ENCODE peak calls at places on chromosome 6, in ten cellular contexts. K is progenitor cell of endocrine pancreas, T is endothelial cell, E is tibial artery, N is fibroblast of mammary gland, Q is hepatocyte, Z is psoas muscle, B is left lung, P is type B pancreatic cell, S is B cell. R is an unnamed sample.

GRCh38 chr6:3410385-3411360 is 46.2 kb downstream of the SLC22A23 start:
- DNase-seq in T (peak; percentile 76), Q (peak; percentile 75), B (no peak), K (peak; percentile 35), P (no peak), E (peak; percentile 53), N (peak; percentile 71), S (peak; percentile 31), Z (peak; percentile 57), R (peak; percentile 71)

GRCh38 chr6:134416501-134417154 is 98.7 kb upstream of the SGK1 start:
- DNase-seq in K (no peak), S (no peak), B (no peak), Q (no peak), T (no peak), N (peak; percentile 68), Z (no peak), P (no peak), E (no peak), R (no peak)

GRCh38 chr6:155530219-155530834 is 74.7 kb upstream of the NOX3 start:
- DNase-seq in Z (no peak), N (peak; percentile 74), T (no peak), B (no peak), E (no peak), P (no peak), S (no peak), K (no peak), Q (peak; percentile 52), R (peak; percentile 56)

GRCh38 chr6:148831531-148831930 is 84.7 kb downstream of the UST start:
- DNase-seq in N (no peak), P (no peak), E (no peak), Z (no peak), T (no peak), S (no peak), Q (no peak), K (no peak), B (no peak), R (peak; percentile 13)

GRCh38 chr6:168279403-168279935 is 40.1 kb downstream of the DACT2 start:
- DNase-seq in E (no peak), Q (no peak), K (no peak), B (no peak), P (no peak), N (no peak), S (no peak), T (no peak), Z (no peak), R (no peak)

GRCh38 chr6:136640132-136640915 is 90.1 kb upstream of the MAP7 start:
- DNase-seq in K (no peak), B (no peak), T (no peak), P (no peak), S (no peak), Q (no peak), Z (no peak), E (peak; percentile 53), N (peak; percentile 93), R (peak; percentile 35)

GRCh38 chr6:14317616-14318015 is 200.0 kb downstream of the CD83 start:
- DNase-seq in K (no peak), N (no peak), Q (no peak), Z (no peak), B (no peak), T (no peak), S (no peak), P (no peak), E (no peak), R (no peak)

GRCh38 chr6:28802417-28803336 is 121.1 kb downstream of the TRIM27 start:
- DNase-seq in S (no peak), N (peak; percentile 80), P (no peak), E (no peak), Z (no peak), B (no peak), Q (no peak), T (no peak), K (no peak), R (peak; percentile 62)

GRCh38 chr6:158053377-158054313 is 72.0 kb downstream of the SYNJ2 start:
- DNase-seq in P (no peak), E (peak; percentile 13), K (no peak), B (no peak), T (no peak), Z (peak; percentile 19), S (no peak), N (no peak), Q (no peak), R (no peak)

DNA sequence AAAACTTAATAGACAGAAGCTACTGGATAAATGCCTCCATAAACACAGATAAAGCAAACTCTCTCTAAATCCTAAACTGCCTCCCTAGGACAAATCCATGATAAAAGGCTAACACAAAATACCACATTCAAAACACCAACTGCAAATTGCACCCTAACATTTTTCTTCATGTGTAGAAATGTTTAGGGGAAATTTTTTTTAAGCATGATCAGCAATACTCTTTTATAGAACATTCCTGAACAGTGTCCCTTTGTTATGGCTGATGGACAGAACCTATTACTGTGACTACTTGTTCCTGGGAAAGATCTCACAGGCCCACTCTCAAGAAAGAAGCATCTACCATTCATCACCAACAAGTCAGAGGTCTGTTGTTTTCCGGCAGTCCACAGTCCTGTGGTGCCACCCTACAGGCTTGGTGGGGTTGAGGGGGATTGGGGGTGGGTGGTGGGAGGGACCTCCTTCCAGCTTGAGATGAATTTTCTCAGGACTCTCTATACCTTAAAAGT is 64.5 kb downstream of the DTNBP1 start:
- DNase-seq in N (no peak), S (no peak), Q (no peak), B (no peak), Z (no peak), K (no peak), P (no peak), T (no peak), E (no peak), R (no peak)
- TF ChIP-seq CTCF in N (no peak), S (no peak), Q (no peak), B (no peak), Z (no peak), K (no peak), P (no peak), T (no peak), E (no peak), R (no peak)

DNA sequence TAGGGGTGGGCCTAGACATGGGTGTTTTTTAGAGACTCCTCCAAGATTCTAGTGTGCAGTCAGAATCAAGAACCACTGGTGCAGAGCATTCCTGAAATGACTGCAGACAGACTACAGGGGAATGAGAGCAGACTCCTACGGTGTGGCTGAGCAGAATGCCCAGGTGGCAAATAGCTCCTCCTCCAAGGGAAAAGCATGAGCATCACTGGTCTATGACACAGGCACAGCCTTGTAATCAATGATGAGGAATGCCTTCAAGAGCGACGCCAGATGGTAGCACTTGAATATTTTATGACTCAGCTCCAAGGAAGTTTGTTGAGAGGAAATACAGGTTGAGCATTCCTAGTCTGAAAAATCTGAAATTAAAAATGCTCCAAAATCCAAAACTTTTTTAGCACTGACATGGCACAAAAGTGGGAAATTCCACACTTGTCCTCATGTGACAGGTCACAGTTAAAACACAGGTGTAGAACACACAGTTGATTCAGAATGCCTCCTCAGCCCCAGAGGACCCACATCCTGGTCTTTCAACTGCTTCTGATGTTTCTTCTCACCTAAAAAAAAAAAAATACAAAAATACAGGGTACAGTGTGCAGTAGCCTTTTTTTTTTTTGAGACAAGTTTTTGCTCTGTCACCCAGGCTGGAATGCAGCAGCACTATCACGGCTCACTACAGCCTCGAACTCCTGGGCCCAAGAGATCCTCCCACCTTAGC is 10.5 kb upstream of the FAM8A1 start:
- DNase-seq in T (no peak), N (peak; percentile 82), Q (peak; percentile 64), P (no peak), Z (no peak), K (no peak), B (peak; percentile 40), S (no peak), E (no peak), R (peak; percentile 74)
- TF ChIP-seq CTCF in T (no peak), N (no peak), Q (peak; percentile 11), P (no peak), Z (no peak), K (no peak), B (no peak), S (no peak), E (no peak), R (no peak)

GRCh38 chr6:140047321-140047720 is 672.9 kb upstream of the CITED2 start:
- DNase-seq in Z (no peak), E (no peak), S (no peak), P (no peak), N (no peak), T (no peak), Q (no peak), K (no peak), B (no peak), R (no peak)

GRCh38 chr6:140048202-140048790 is 673.8 kb upstream of the CITED2 start:
- DNase-seq in Z (no peak), P (no peak), E (no peak), S (no peak), Q (no peak), B (no peak), K (no peak), T (no peak), N (no peak), R (no peak)

GRCh38 chr6:140050232-140050995 is 676.0 kb upstream of the CITED2 start:
- DNase-seq in T (no peak), Q (peak; percentile 40), P (no peak), Z (peak; percentile 39), K (no peak), N (peak; percentile 75), S (no peak), B (no peak), E (no peak), R (peak; percentile 76)

GRCh38 chr6:140051521-140052455 is 677.3 kb upstream of the CITED2 start:
- DNase-seq in P (no peak), K (no peak), T (no peak), Q (no peak), S (no peak), N (peak; percentile 99), E (no peak), B (no peak), Z (no peak), R (peak; percentile 79)

DNA sequence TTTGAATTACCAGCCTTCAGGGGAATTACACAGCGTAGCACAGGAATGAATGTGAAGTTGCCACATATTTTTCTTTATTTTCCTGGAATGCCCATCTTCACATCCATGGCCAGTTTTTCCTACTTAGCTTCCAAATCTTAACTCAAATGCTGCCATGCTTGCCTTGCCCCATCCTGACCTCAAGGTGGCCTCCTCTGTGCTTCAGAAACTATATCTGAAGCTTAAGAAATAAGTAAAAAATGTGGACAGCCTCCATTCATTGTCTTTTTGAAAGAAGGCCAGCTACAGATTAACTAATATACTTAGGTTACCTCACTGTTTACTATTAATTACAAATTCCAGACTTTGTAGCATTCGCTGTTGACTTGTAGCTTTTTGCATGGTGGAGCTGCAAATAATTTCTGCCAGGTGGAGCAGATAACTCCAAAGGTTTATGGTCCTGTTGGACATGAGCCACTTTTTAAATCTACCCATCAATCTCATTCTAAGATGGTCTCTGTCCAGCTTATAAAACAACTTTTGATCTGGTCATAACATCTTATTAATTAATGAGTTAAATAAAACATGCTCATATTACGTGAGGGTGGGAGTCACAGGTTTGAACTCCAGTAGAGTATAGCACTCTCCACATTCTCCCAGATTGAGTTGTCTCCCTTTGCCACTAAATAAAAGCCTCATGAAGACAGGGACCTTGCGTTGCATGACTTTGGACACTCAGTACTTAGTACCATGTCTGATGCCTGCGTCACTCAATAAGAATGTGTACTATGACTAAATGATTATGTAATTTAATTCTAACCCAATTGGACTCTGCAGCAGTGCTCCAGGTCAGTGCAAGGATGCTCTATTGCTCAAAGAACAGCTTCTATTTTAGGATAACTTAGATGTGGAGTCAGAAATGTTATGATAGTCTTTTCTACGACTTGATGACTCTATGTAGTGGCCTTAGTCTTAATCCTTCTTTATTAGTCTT is 678.6 kb upstream of the CITED2 start:
- DNase-seq in Z (peak; percentile 23), Q (peak; percentile 30), P (no peak), T (peak; percentile 7), S (no peak), E (no peak), N (peak; percentile 76), B (no peak), K (no peak), R (no peak)
- TF ChIP-seq CTCF in Z (no peak), Q (peak; percentile 37), P (peak; percentile 56), T (peak; percentile 46), S (no peak), E (no peak), N (peak; percentile 50), B (no peak), K (peak; percentile 43), R (peak; percentile 10)

GRCh38 chr6:43934183-43934802 is 164.3 kb downstream of the VEGFA start:
- DNase-seq in E (no peak), S (no peak), P (no peak), Q (no peak), T (no peak), B (peak; percentile 24), Z (peak; percentile 18), K (no peak), N (no peak), R (no peak)
- TF ChIP-seq CTCF in E (no peak), S (no peak), P (no peak), Q (no peak), T (no peak), B (no peak), Z (no peak), K (no peak), N (no peak), R (no peak)

R was measured in MCF 10A.